ENCODE peak calls at places on chromosome 18, in nine cellular contexts. I, P, W, S, G, F, X, Z and Q are unnamed samples.

GRCh38 chr18:22542400-22542835 is 124.7 kb upstream of the CTAGE1 start:
- DNase-seq in Z (no peak), W (no peak), X (peak), F (no peak), I (no peak), S (no peak), G (no peak), P (peak), Q (no peak)

GRCh38 chr18:39805218-39805617 is 2149.8 kb upstream of the PIK3C3 start:
- DNase-seq in W (no peak), F (no peak), G (no peak), X (no peak), Z (no peak), S (no peak), I (no peak), P (no peak), Q (no peak)

GRCh38 chr18:59229191-59229590 is 9.2 kb downstream of the GRP start:
- DNase-seq in X (no peak), F (no peak), Z (no peak), I (no peak), G (no peak), P (no peak), S (no peak), W (peak), Q (no peak)

GRCh38 chr18:48186084-48186798 is 222.9 kb downstream of the ZBTB7C start:
- DNase-seq in W (no peak), S (no peak), P (no peak), I (peak), Z (no peak), X (peak), F (no peak), G (peak), Q (no peak)

GRCh38 chr18:21448301-21448700 is 152.2 kb downstream of the ESCO1 start:
- DNase-seq in F (no peak), I (no peak), P (no peak), Z (no peak), W (no peak), G (no peak), S (no peak), X (no peak), Q (no peak)

GRCh38 chr18:7844017-7844416 is 276.9 kb downstream of the PTPRM start:
- DNase-seq in G (no peak), I (no peak), P (peak), S (no peak), F (no peak), Z (no peak), X (peak), W (peak), Q (no peak)

GRCh38 chr18:28350821-28351220 is 173.9 kb upstream of the CDH2 start:
- DNase-seq in W (no peak), I (no peak), P (no peak), S (no peak), Z (no peak), F (no peak), G (no peak), X (no peak), Q (no peak)

GRCh38 chr18:13712400-13713131 is 13.8 kb downstream of the FAM210A start:
- DNase-seq in Z (no peak), S (no peak), X (no peak), W (no peak), I (no peak), G (no peak), P (no peak), F (no peak), Q (no peak)

GRCh38 chr18:12944724-12945123 is 3.1 kb upstream of the SEH1L start:
- DNase-seq in F (no peak), G (no peak), Z (peak), X (no peak), W (no peak), I (no peak), P (no peak), S (peak), Q (no peak)

GRCh38 chr18:21459706-21460286 is 140.7 kb downstream of the ESCO1 start:
- DNase-seq in I (no peak), G (no peak), Z (no peak), F (no peak), S (no peak), P (no peak), X (no peak), W (no peak), Q (no peak)

GRCh38 chr18:69000366-69000765 is 202.5 kb downstream of the CCDC102B start:
- DNase-seq in I (no peak), F (no peak), G (no peak), W (no peak), Z (no peak), P (peak), X (peak), S (no peak), Q (no peak)

GRCh38 chr18:37299471-37300304 is 265.9 kb downstream of the CELF4 start:
- DNase-seq in Z (no peak), X (peak), W (peak), S (peak), G (no peak), P (peak), I (no peak), F (peak), Q (peak)

GRCh38 chr18:41347057-41347456 is 608.0 kb upstream of the PIK3C3 start:
- DNase-seq in W (no peak), S (no peak), G (no peak), X (no peak), Z (no peak), P (peak), I (no peak), F (no peak), Q (no peak)

GRCh38 chr18:10751711-10752110 is 225.9 kb downstream of the NAPG start:
- DNase-seq in S (no peak), G (no peak), Z (no peak), X (no peak), P (no peak), F (no peak), I (peak), W (no peak), Q (no peak)

GRCh38 chr18:56645415-56646016 is 5.6 kb upstream of the WDR7 start:
- DNase-seq in W (peak), S (no peak), F (no peak), P (peak), Z (peak), I (no peak), G (no peak), X (peak), Q (no peak)

GRCh38 chr18:38611036-38611964 is 1045.7 kb upstream of the CELF4 start:
- DNase-seq in P (no peak), F (no peak), S (no peak), I (no peak), G (peak), Z (no peak), X (no peak), W (no peak), Q (no peak)

GRCh38 chr18:43620936-43621335 is 343.6 kb upstream of the SYT4 start:
- DNase-seq in X (peak), I (peak), Z (peak), P (peak), S (no peak), F (no peak), G (no peak), W (peak), Q (no peak)

GRCh38 chr18:3230401-3231334 is 10.9 kb upstream of the MYOM1 start:
- DNase-seq in I (no peak), S (no peak), G (no peak), X (no peak), W (peak), Z (no peak), P (peak), F (no peak), Q (no peak)

GRCh38 chr18:63924551-63924950 is 16.8 kb downstream of the SERPINB10 start:
- DNase-seq in S (no peak), Z (no peak), I (no peak), W (no peak), X (no peak), G (no peak), F (no peak), P (no peak), Q (no peak)

GRCh38 chr18:3269241-3269640 is 7.3 kb downstream of the MYL12B start:
- DNase-seq in S (no peak), W (no peak), P (no peak), I (no peak), G (no peak), Z (no peak), F (no peak), X (no peak), Q (no peak)

GRCh38 chr18:23547306-23547705 is 39.0 kb downstream of the NPC1 start:
- DNase-seq in G (no peak), W (peak), P (no peak), I (no peak), X (no peak), S (no peak), F (no peak), Z (no peak), Q (no peak)

GRCh38 chr18:2108581-2108980 is 462.7 kb downstream of the METTL4 start:
- DNase-seq in P (no peak), W (peak), G (no peak), X (no peak), S (no peak), Z (no peak), F (no peak), I (no peak), Q (no peak)

GRCh38 chr18:58257461-58257860 is 213.4 kb downstream of the NEDD4L start:
- DNase-seq in G (peak), F (no peak), S (no peak), I (peak), Z (no peak), W (peak), P (peak), X (no peak), Q (no peak)

GRCh38 chr18:10059610-10060468 is 146.0 kb downstream of the VAPA start:
- DNase-seq in F (no peak), Z (no peak), I (no peak), X (no peak), G (no peak), W (no peak), P (no peak), S (no peak), Q (no peak)

GRCh38 chr18:67265464-67266245 is 250.9 kb downstream of the DSEL start:
- DNase-seq in X (peak), F (peak), Z (no peak), I (no peak), G (no peak), P (peak), W (peak), S (no peak), Q (no peak)

GRCh38 chr18:42564761-42565160 is 550.7 kb downstream of the RIT2 start:
- DNase-seq in S (no peak), I (no peak), G (no peak), Z (no peak), P (no peak), W (no peak), F (no peak), X (no peak), Q (no peak)

GRCh38 chr18:10417191-10417590 is 37.2 kb upstream of the APCDD1 start:
- DNase-seq in F (no peak), S (no peak), P (no peak), Z (no peak), I (no peak), W (peak), G (no peak), X (peak), Q (no peak)

GRCh38 chr18:58076052-58076451 is 32.0 kb downstream of the NEDD4L start:
- DNase-seq in S (no peak), G (no peak), W (peak), P (peak), F (peak), Z (no peak), I (no peak), X (peak), Q (no peak)

GRCh38 chr18:62721837-62722795 is 6.8 kb downstream of the PHLPP1 start:
- DNase-seq in P (no peak), G (no peak), Z (no peak), W (no peak), S (no peak), F (no peak), X (no peak), I (no peak), Q (no peak)

GRCh38 chr18:33677891-33678290 is 99.9 kb downstream of the ASXL3 start:
- DNase-seq in F (no peak), S (no peak), I (no peak), Z (no peak), P (no peak), W (no peak), X (no peak), G (no peak), Q (no peak)

GRCh38 chr18:70074091-70074490 is 126.4 kb upstream of the CD226 start:
- DNase-seq in P (peak), Z (no peak), S (no peak), G (no peak), W (no peak), X (no peak), F (no peak), I (no peak), Q (no peak)

GRCh38 chr18:70069965-70070364 is 122.3 kb upstream of the CD226 start:
- DNase-seq in X (no peak), P (no peak), G (no peak), S (no peak), I (no peak), Z (no peak), F (no peak), W (no peak), Q (no peak)

GRCh38 chr18:70073442-70073841 is 125.8 kb upstream of the CD226 start:
- DNase-seq in F (no peak), G (no peak), Z (no peak), W (no peak), S (no peak), X (no peak), I (no peak), P (no peak), Q (no peak)

GRCh38 chr18:70072678-70073077 is 125.0 kb upstream of the CD226 start:
- DNase-seq in Z (no peak), G (no peak), I (no peak), S (no peak), P (peak), F (peak), X (peak), W (peak), Q (no peak)

GRCh38 chr18:70075906-70076305 is 128.2 kb upstream of the CD226 start:
- DNase-seq in S (no peak), G (no peak), Z (no peak), X (no peak), W (no peak), P (peak), F (no peak), I (no peak), Q (no peak)
- TF ChIP-seq CTCF in S (no peak), G (peak), Z (no peak), X (no peak), W (peak), P (peak), F (no peak), I (no peak), Q (peak)

DNA sequence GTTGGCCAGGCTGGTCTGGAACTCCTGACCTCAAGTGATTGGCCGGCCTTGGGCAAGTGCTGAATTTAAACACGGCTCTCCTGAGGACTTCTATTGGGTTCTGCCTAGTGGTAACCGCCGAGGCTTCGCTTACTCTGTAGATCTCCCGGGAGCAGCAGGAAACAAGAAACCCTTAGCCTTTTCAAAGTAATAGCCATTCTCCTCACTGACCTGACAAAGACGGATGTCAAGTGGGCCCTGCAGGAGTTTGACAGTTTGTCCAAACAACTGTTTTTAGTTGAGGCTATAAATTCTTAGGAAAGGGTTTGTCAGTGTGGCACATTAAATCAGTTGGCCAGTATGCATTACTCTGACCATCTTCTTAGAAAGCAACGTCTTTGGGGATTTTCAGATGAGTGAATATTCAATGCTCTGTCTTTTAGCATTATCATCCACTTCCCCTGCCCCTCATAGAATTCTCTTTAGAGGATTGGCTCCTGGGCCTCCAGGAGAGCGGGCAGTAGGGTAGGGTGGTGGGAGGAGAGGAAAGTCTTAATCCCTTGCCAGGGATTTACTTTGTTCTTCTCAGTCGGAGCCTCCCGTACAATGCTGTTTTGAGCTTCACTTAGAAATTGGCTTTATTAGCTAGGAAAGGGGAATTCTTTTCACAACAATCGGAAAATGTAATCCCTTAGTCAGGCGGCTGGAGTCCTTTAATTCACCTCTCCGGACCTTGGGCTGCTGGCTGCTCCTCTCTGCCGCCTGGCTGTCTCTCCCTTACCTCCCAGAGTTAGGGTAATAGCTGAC is 13.3 kb upstream of the C18orf32 start:
- DNase-seq in P (no peak), I (peak), X (no peak), W (no peak), F (no peak), G (no peak), Z (no peak), S (no peak), Q (no peak)
- TF ChIP-seq CTCF in P (no peak), I (no peak), X (no peak), W (no peak), F (no peak), G (no peak), Z (no peak), S (no peak), Q (peak)

GRCh38 chr18:50398099-50398498 is 23.3 kb downstream of the SKA1 start:
- DNase-seq in P (no peak), W (no peak), I (no peak), S (no peak), Z (no peak), F (no peak), X (no peak), G (no peak), Q (no peak)

GRCh38 chr18:50398947-50399346 is 24.1 kb downstream of the SKA1 start:
- DNase-seq in S (no peak), W (no peak), I (no peak), F (no peak), P (no peak), Z (no peak), X (no peak), G (no peak), Q (no peak)

GRCh38 chr18:50401334-50401733 is 26.5 kb downstream of the SKA1 start:
- DNase-seq in P (no peak), I (no peak), F (no peak), S (no peak), G (no peak), X (no peak), Z (no peak), W (no peak), Q (no peak)

GRCh38 chr18:50399582-50399981 is 24.7 kb downstream of the SKA1 start:
- DNase-seq in I (no peak), W (no peak), G (no peak), Z (no peak), S (no peak), P (no peak), F (no peak), X (no peak), Q (no peak)

GRCh38 chr18:50401888-50402287 is 27.0 kb downstream of the SKA1 start:
- DNase-seq in I (peak), W (peak), S (no peak), P (peak), X (peak), Z (no peak), F (no peak), G (peak), Q (no peak)
- TF ChIP-seq CTCF in I (no peak), W (no peak), S (no peak), P (no peak), X (no peak), Z (no peak), F (no peak), G (no peak), Q (peak)

GRCh38 chr18:47050468-47050867 is 15.0 kb upstream of the ELOA2 start:
- DNase-seq in Z (peak), S (no peak), X (peak), P (peak), G (no peak), F (peak), W (peak), I (no peak), Q (no peak)
- TF ChIP-seq CTCF in Z (peak), S (peak), X (peak), P (peak), G (peak), F (peak), W (peak), I (peak), Q (peak)

DNA sequence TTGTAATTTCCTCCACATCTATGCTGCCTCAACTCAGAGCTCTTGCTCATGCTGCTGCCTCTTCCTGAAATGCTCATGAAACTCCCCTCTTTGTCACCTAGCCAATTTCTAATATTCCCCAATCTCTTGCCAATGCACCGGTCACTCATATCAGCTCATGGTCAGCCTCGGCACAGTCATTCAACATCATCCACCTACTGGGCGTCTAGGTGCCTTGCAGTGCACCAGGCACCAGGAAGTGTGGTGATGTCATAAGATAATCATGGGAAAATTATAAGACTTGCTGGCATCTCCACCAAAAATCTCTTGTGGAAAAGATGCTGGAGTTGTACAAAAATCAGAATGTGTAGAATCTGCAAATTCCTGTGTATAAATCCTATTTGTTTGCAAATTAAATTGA is 52.6 kb upstream of the RAB27B start:
- DNase-seq in I (no peak), S (no peak), F (no peak), P (peak), G (no peak), W (peak), Z (no peak), X (peak), Q (no peak)
- TF ChIP-seq CTCF in I (no peak), S (no peak), F (peak), P (peak), G (no peak), W (peak), Z (no peak), X (peak), Q (peak)

DNA sequence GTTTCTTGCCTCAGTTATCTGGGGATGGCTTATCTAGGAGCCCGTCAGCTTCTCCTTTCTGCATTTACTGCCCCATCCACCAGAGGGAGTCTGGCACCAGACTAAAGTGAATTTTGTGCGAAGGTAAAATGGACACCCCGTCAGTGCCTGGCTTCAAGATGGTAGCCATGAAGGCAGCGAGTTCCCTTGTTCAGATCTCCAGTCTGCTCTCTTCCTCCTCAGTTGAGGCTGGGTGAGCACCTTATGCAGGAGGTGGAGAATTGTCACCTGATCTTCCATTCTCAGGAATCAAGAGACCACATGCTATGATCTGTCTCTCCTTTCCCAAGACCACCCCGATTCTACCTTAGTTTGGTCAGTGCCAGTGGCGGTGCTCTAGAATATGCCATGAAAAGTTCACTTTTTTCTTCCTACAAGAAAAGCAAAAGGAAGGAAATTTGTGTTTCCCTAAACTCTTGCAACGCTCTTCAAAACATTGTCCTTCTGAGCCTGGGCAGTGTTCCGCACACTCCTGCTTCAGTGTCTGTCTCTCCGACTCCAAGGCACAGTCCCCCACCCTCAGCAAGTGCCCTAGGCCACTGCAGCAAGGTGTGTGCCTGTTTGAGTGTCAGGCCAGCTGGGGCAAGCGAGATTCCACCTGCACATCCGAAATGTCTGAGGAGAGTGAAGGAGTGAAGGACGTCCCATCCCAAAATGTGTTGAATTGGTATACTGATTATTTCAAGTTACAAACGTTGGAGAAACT is 168.6 kb downstream of the SS18 start:
- DNase-seq in F (no peak), X (peak), I (no peak), S (no peak), W (peak), P (peak), Z (peak), G (peak), Q (no peak)
- TF ChIP-seq CTCF in F (peak), X (peak), I (peak), S (peak), W (peak), P (peak), Z (peak), G (peak), Q (peak)